ENCODE peak calls at places on chromosomes 11 and 22, in ten cellular contexts. One of them, this sample, is unnamed.

GRCh38 chr11:29312817-29313216 is 704.0 kb downstream of the KCNA4 start:
- DNase-seq in right lobe of liver: no peak
- DNase-seq in spleen: no peak
- DNase-seq in suprapubic skin: no peak
- DNase-seq in HCT116: no peak
- DNase-seq in breast epithelium: no peak
- DNase-seq in IMR-90: peak; percentile 94
- DNase-seq in sigmoid colon: no peak
- DNase-seq in uterus: no peak
- DNase-seq in H1: no peak
- DNase-seq in this sample: no peak

GRCh38 chr11:14748093-14748492 is 104.5 kb downstream of the PDE3B start:
- DNase-seq in right lobe of liver: no peak
- DNase-seq in spleen: no peak
- DNase-seq in suprapubic skin: no peak
- DNase-seq in HCT116: no peak
- DNase-seq in breast epithelium: no peak
- DNase-seq in IMR-90: no peak
- DNase-seq in sigmoid colon: no peak
- DNase-seq in uterus: no peak
- DNase-seq in H1: no peak
- DNase-seq in this sample: no peak

GRCh38 chr11:100730266-100730665 is 43.2 kb downstream of the ARHGAP42 start:
- DNase-seq in right lobe of liver: no peak
- DNase-seq in spleen: no peak
- DNase-seq in suprapubic skin: no peak
- DNase-seq in HCT116: no peak
- DNase-seq in breast epithelium: no peak
- DNase-seq in IMR-90: peak; percentile 15
- DNase-seq in sigmoid colon: no peak
- DNase-seq in uterus: no peak
- DNase-seq in H1: no peak
- DNase-seq in this sample: no peak

GRCh38 chr22:31626427-31627150 is 35.4 kb downstream of the PISD start:
- DNase-seq in right lobe of liver: no peak
- DNase-seq in spleen: no peak
- DNase-seq in suprapubic skin: no peak
- DNase-seq in HCT116: no peak
- DNase-seq in breast epithelium: no peak
- DNase-seq in IMR-90: no peak
- DNase-seq in sigmoid colon: no peak
- DNase-seq in uterus: no peak
- DNase-seq in H1: no peak
- DNase-seq in this sample: peak; percentile 62

GRCh38 chr11:75653532-75653931 is 15.3 kb downstream of the MAP6 start:
- DNase-seq in right lobe of liver: no peak
- DNase-seq in spleen: no peak
- DNase-seq in suprapubic skin: no peak
- DNase-seq in HCT116: no peak
- DNase-seq in breast epithelium: no peak
- DNase-seq in IMR-90: no peak
- DNase-seq in sigmoid colon: no peak
- DNase-seq in uterus: no peak
- DNase-seq in H1: no peak
- DNase-seq in this sample: no peak

GRCh38 chr11:31529701-31530100 is 20.1 kb downstream of the ELP4 start:
- DNase-seq in right lobe of liver: no peak
- DNase-seq in spleen: no peak
- DNase-seq in suprapubic skin: no peak
- DNase-seq in HCT116: no peak
- DNase-seq in breast epithelium: no peak
- DNase-seq in IMR-90: no peak
- DNase-seq in sigmoid colon: no peak
- DNase-seq in uterus: no peak
- DNase-seq in H1: no peak
- DNase-seq in this sample: no peak

GRCh38 chr22:35037089-35037488 is 28.9 kb upstream of the ISX start:
- DNase-seq in right lobe of liver: no peak
- DNase-seq in spleen: no peak
- DNase-seq in suprapubic skin: no peak
- DNase-seq in HCT116: no peak
- DNase-seq in breast epithelium: no peak
- DNase-seq in IMR-90: no peak
- DNase-seq in sigmoid colon: no peak
- DNase-seq in uterus: no peak
- DNase-seq in H1: peak; percentile 64
- DNase-seq in this sample: no peak

GRCh38 chr22:23539135-23539838 is 40.8 kb downstream of the IGLL1 start:
- DNase-seq in right lobe of liver: peak; percentile 78
- DNase-seq in spleen: peak; percentile 90
- DNase-seq in suprapubic skin: peak; percentile 79
- DNase-seq in HCT116: peak; percentile 81
- DNase-seq in breast epithelium: peak; percentile 78
- DNase-seq in IMR-90: peak; percentile 69
- DNase-seq in sigmoid colon: peak; percentile 89
- DNase-seq in uterus: peak; percentile 72
- DNase-seq in H1: peak; percentile 82
- DNase-seq in this sample: peak; percentile 81

GRCh38 chr11:60971520-60971919 is at the start of gene CD6:
- DNase-seq in right lobe of liver: no peak
- DNase-seq in spleen: peak; percentile 88
- DNase-seq in suprapubic skin: peak; percentile 49
- DNase-seq in HCT116: no peak
- DNase-seq in breast epithelium: no peak
- DNase-seq in IMR-90: no peak
- DNase-seq in sigmoid colon: no peak
- DNase-seq in uterus: no peak
- DNase-seq in H1: no peak
- DNase-seq in this sample: no peak

GRCh38 chr11:76795285-76795935 is 12.3 kb downstream of the TSKU start:
- DNase-seq in right lobe of liver: no peak
- DNase-seq in spleen: no peak
- DNase-seq in suprapubic skin: peak; percentile 59
- DNase-seq in HCT116: no peak
- DNase-seq in breast epithelium: no peak
- DNase-seq in IMR-90: no peak
- DNase-seq in sigmoid colon: no peak
- DNase-seq in uterus: no peak
- DNase-seq in H1: peak; percentile 33
- DNase-seq in this sample: no peak

GRCh38 chr22:35863432-35863831 is 145.8 kb downstream of the APOL5 start:
- DNase-seq in right lobe of liver: no peak
- DNase-seq in spleen: no peak
- DNase-seq in suprapubic skin: no peak
- DNase-seq in HCT116: no peak
- DNase-seq in breast epithelium: no peak
- DNase-seq in IMR-90: no peak
- DNase-seq in sigmoid colon: no peak
- DNase-seq in uterus: no peak
- DNase-seq in H1: no peak
- DNase-seq in this sample: no peak

GRCh38 chr11:69486773-69487266 is 5.4 kb downstream of the LINC01488 start:
- DNase-seq in right lobe of liver: no peak
- DNase-seq in spleen: peak; percentile 59
- DNase-seq in suprapubic skin: no peak
- DNase-seq in HCT116: no peak
- DNase-seq in breast epithelium: no peak
- DNase-seq in IMR-90: no peak
- DNase-seq in sigmoid colon: no peak
- DNase-seq in uterus: no peak
- DNase-seq in H1: no peak
- DNase-seq in this sample: no peak

GRCh38 chr22:32053165-32053755 is 10.2 kb downstream of the SLC5A1 start:
- DNase-seq in right lobe of liver: no peak
- DNase-seq in spleen: no peak
- DNase-seq in suprapubic skin: no peak
- DNase-seq in HCT116: no peak
- DNase-seq in breast epithelium: no peak
- DNase-seq in IMR-90: no peak
- DNase-seq in sigmoid colon: no peak
- DNase-seq in uterus: no peak
- DNase-seq in H1: no peak
- DNase-seq in this sample: no peak

GRCh38 chr11:81772161-81772560 is 961.5 kb downstream of the FAM181B start:
- DNase-seq in right lobe of liver: no peak
- DNase-seq in spleen: no peak
- DNase-seq in suprapubic skin: no peak
- DNase-seq in HCT116: no peak
- DNase-seq in breast epithelium: no peak
- DNase-seq in IMR-90: no peak
- DNase-seq in sigmoid colon: no peak
- DNase-seq in uterus: no peak
- DNase-seq in H1: no peak
- DNase-seq in this sample: no peak

GRCh38 chr11:126772267-126772666 is 228.3 kb downstream of the KIRREL3 start:
- DNase-seq in right lobe of liver: no peak
- DNase-seq in spleen: no peak
- DNase-seq in suprapubic skin: no peak
- DNase-seq in HCT116: no peak
- DNase-seq in breast epithelium: no peak
- DNase-seq in IMR-90: no peak
- DNase-seq in sigmoid colon: no peak
- DNase-seq in uterus: no peak
- DNase-seq in H1: no peak
- DNase-seq in this sample: no peak

GRCh38 chr11:82105331-82105992 is 628.2 kb downstream of the FAM181B start:
- DNase-seq in right lobe of liver: no peak
- DNase-seq in spleen: no peak
- DNase-seq in suprapubic skin: no peak
- DNase-seq in HCT116: no peak
- DNase-seq in breast epithelium: no peak
- DNase-seq in IMR-90: no peak
- DNase-seq in sigmoid colon: no peak
- DNase-seq in uterus: no peak
- DNase-seq in H1: no peak
- DNase-seq in this sample: no peak

DNA sequence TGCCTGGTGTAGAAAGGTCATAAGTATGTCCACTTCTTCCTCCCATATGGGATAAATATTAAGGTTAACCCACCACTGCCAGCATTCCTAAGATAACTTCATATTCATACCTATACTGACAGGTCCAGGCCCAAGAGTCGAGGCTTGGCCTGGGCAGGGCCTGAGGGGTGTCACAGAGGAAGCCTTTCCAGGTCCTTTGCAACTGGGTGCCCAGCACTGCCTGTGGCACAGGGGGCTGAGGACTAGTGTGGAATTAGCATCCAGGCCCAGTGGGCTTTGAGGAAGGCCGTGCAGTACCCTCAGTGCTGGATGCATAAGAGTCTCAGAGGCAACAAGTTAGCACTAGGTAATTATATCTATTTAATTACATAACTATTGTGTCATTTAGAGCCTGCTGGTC is 65.4 kb downstream of the PKNOX2 start:
- DNase-seq in right lobe of liver: no peak
- DNase-seq in spleen: no peak
- DNase-seq in suprapubic skin: no peak
- DNase-seq in HCT116: no peak
- DNase-seq in breast epithelium: no peak
- DNase-seq in IMR-90: no peak
- DNase-seq in sigmoid colon: no peak
- DNase-seq in uterus: no peak
- DNase-seq in H1: no peak
- DNase-seq in this sample: no peak
- H3K36me3 ChIP-seq in right lobe of liver: no peaks in the 10 kb centered on the region
- H3K36me3 ChIP-seq in spleen: no peaks in the 10 kb centered on the region
- H3K36me3 ChIP-seq in suprapubic skin: no peaks in the 10 kb centered on the region
- H3K36me3 ChIP-seq in HCT116: no peaks in the 10 kb centered on the region
- H3K36me3 ChIP-seq in breast epithelium: no peaks in the 10 kb centered on the region
- H3K36me3 ChIP-seq in IMR-90: no peaks in the 10 kb centered on the region
- H3K36me3 ChIP-seq in sigmoid colon: no peaks in the 10 kb centered on the region
- H3K36me3 ChIP-seq in uterus: no peaks in the 10 kb centered on the region
- H3K36me3 ChIP-seq in H1: no peaks in the 10 kb centered on the region
- H3K36me3 ChIP-seq in this sample: no peaks in the 10 kb centered on the region

GRCh38 chr11:9663699-9664275 is at the start of gene SWAP70:
- DNase-seq in right lobe of liver: peak; percentile 90
- DNase-seq in spleen: peak; percentile 98
- DNase-seq in suprapubic skin: peak; percentile 94
- DNase-seq in HCT116: peak; percentile 60
- DNase-seq in breast epithelium: peak; percentile 91
- DNase-seq in IMR-90: peak; percentile 82
- DNase-seq in sigmoid colon: peak; percentile 95
- DNase-seq in uterus: peak; percentile 91
- DNase-seq in H1: peak; percentile 96
- DNase-seq in this sample: peak; percentile 93
- TF ChIP-seq POLR2A in right lobe of liver: peak; percentile 66
- TF ChIP-seq POLR2A in spleen: no peak
- TF ChIP-seq POLR2A in suprapubic skin: no peak
- TF ChIP-seq POLR2A in HCT116: peak; percentile 35
- TF ChIP-seq POLR2A in breast epithelium: peak; percentile 22
- TF ChIP-seq POLR2A in IMR-90: peak; percentile 31
- TF ChIP-seq POLR2A in sigmoid colon: peak; percentile 37
- TF ChIP-seq POLR2A in uterus: peak; percentile 65
- TF ChIP-seq POLR2A in H1: no peak
- TF ChIP-seq POLR2A in this sample: no peak

DNA sequence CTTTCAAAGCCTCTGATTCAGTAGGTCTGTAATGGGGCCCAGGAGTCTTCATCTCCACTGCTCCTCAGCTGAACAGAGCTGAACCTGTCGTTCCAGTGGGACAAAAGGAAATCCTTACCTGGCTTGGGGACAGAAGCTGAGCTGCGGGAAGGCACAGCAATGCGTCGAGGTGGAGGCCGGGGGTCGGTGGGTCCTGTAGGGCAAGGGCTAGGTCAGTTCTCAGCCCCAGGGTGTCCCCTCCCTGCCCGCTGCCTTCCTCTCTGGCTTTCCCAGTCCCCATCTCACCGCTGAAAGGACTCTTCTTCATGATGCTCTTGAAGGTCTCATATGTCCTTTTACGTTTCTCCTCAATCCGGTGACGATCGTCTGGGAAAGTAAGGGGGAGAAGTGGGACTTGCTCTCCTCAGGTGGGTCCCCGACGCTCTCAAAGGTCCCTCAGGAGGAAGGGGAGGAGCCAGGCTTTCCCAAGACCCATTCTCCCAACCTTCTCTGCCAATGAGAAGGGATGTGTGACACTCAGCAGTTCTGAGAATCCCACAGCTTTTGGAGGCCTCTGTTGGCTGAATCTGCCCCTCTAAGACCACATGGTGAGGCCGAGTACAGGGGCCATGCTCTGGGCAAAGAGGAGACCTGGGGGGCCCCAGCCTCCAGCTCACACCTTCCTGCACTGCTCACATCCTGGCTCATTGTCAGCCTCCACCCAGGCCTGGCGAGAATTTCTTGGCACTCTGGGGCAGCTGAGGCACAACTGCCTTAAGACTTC is 7.0 kb downstream of the RELA start:
- DNase-seq in right lobe of liver: no peak
- DNase-seq in spleen: peak; percentile 61
- DNase-seq in suprapubic skin: no peak
- DNase-seq in HCT116: no peak
- DNase-seq in breast epithelium: no peak
- DNase-seq in IMR-90: no peak
- DNase-seq in sigmoid colon: peak; percentile 60
- DNase-seq in uterus: peak; percentile 18
- DNase-seq in H1: no peak
- DNase-seq in this sample: peak; percentile 19
- H3K36me3 ChIP-seq in right lobe of liver: peaks cover 7% of the 10 kb centered on the region
- H3K36me3 ChIP-seq in spleen: peaks cover 72% of the 10 kb centered on the region
- H3K36me3 ChIP-seq in suprapubic skin: peaks cover 71% of the 10 kb centered on the region
- H3K36me3 ChIP-seq in HCT116: peaks cover 52% of the 10 kb centered on the region
- H3K36me3 ChIP-seq in breast epithelium: no peaks in the 10 kb centered on the region
- H3K36me3 ChIP-seq in IMR-90: peaks cover 65% of the 10 kb centered on the region
- H3K36me3 ChIP-seq in sigmoid colon: peaks cover 63% of the 10 kb centered on the region
- H3K36me3 ChIP-seq in uterus: no peaks in the 10 kb centered on the region
- H3K36me3 ChIP-seq in H1: peaks cover 32% of the 10 kb centered on the region
- H3K36me3 ChIP-seq in this sample: no peaks in the 10 kb centered on the region

GRCh38 chr11:65422104-65422632 is 430 bp upstream of the NEAT1 start:
- DNase-seq in right lobe of liver: peak; percentile 99
- DNase-seq in spleen: peak; percentile 99
- DNase-seq in suprapubic skin: peak; percentile 98
- DNase-seq in HCT116: peak; percentile 88
- DNase-seq in breast epithelium: peak; percentile 99
- DNase-seq in IMR-90: peak; percentile 97
- DNase-seq in sigmoid colon: peak; percentile 99
- DNase-seq in uterus: peak; percentile 98
- DNase-seq in H1: peak; percentile 94
- DNase-seq in this sample: peak; percentile 99
- TF ChIP-seq POLR2A in right lobe of liver: no peak
- TF ChIP-seq POLR2A in spleen: peak; percentile 62
- TF ChIP-seq POLR2A in suprapubic skin: peak; percentile 89
- TF ChIP-seq POLR2A in HCT116: no peak
- TF ChIP-seq POLR2A in breast epithelium: peak; percentile 94
- TF ChIP-seq POLR2A in IMR-90: no peak
- TF ChIP-seq POLR2A in sigmoid colon: peak; percentile 86
- TF ChIP-seq POLR2A in uterus: peak; percentile 99
- TF ChIP-seq POLR2A in H1: no peak
- TF ChIP-seq POLR2A in this sample: peak; percentile 91